ENCODE peak calls at places on chromosomes 3 and 15, in seven cellular contexts. A, X, S, Q, C, H and T are unnamed samples.

GRCh38 chr3:192005989-192006388 is 545.0 kb downstream of the PYDC2 start:
- DNase-seq in Q (no peak), C (no peak), A (no peak), X (no peak), H (no peak), S (no peak), T (no peak)

GRCh38 chr3:66098436-66098835 is 59.7 kb upstream of the MAGI1 start:
- DNase-seq in C (no peak), H (no peak), Q (no peak), S (no peak), X (no peak), A (no peak), T (no peak)

GRCh38 chr3:9615003-9615628 is 34.2 kb upstream of the MTMR14 start:
- DNase-seq in H (no peak), X (no peak), Q (no peak), S (no peak), A (no peak), C (no peak), T (no peak)

GRCh38 chr3:14810795-14811661 is 7.7 kb upstream of the FGD5 start:
- DNase-seq in A (no peak), H (no peak), Q (peak), X (no peak), S (no peak), C (peak), T (no peak)

GRCh38 chr3:38141952-38142273 is 3.5 kb downstream of the MYD88 start:
- DNase-seq in S (no peak), X (no peak), H (no peak), C (no peak), A (no peak), Q (no peak), T (no peak)

GRCh38 chr3:28151207-28151550 is 90.2 kb upstream of the CMC1 start:
- DNase-seq in H (no peak), X (no peak), S (no peak), Q (no peak), A (no peak), C (no peak), T (no peak)

GRCh38 chr3:58383904-58384303 is 49.7 kb downstream of the PDHB start:
- DNase-seq in H (no peak), X (peak), Q (no peak), A (no peak), C (no peak), S (no peak), T (no peak)

GRCh38 chr3:111809196-111809595 is 49.9 kb upstream of the PHLDB2 start:
- DNase-seq in Q (no peak), H (no peak), X (no peak), S (no peak), C (no peak), A (no peak), T (no peak)

GRCh38 chr3:114758828-114759709 is 388.0 kb downstream of the ZBTB20 start:
- DNase-seq in Q (no peak), C (no peak), A (no peak), S (no peak), X (peak), H (no peak), T (no peak)

GRCh38 chr3:141289228-141289772 is 57.7 kb downstream of the PXYLP1 start:
- DNase-seq in H (no peak), Q (no peak), X (no peak), S (no peak), A (no peak), C (no peak), T (peak)

GRCh38 chr3:141285570-141285969 is 53.9 kb downstream of the PXYLP1 start:
- DNase-seq in H (no peak), S (no peak), X (no peak), C (no peak), A (no peak), Q (no peak), T (no peak)

GRCh38 chr3:141288331-141288990 is 56.8 kb downstream of the PXYLP1 start:
- DNase-seq in H (no peak), S (no peak), Q (no peak), X (no peak), C (no peak), A (no peak), T (peak)

GRCh38 chr3:141287326-141287725 is 55.7 kb downstream of the PXYLP1 start:
- DNase-seq in A (no peak), Q (no peak), S (no peak), H (no peak), C (no peak), X (no peak), T (peak)

GRCh38 chr3:141286856-141287255 is 55.2 kb downstream of the PXYLP1 start:
- DNase-seq in Q (no peak), X (no peak), C (no peak), H (no peak), S (no peak), A (no peak), T (peak)
- TF ChIP-seq CTCF in Q (no peak), X (no peak), C (no peak), H (no peak), S (no peak), A (no peak), T (no peak)

DNA sequence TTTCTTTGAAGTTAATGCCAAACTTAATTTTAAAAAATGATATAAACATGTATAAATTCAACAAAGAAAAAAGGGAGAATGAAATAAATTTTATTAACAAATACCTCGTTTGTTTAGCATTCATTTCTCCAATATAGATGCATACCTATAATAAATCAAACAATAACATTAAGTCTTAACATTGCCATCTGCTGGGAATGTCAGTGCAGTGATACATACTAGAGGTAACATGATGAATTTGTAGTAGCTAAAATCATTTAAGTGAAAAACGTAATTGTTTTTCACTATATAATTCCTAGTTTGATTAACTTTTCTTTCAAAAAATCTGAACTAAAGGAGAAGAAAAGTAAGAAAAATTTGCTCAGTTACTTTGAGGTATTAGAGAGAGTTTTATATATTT is 340.2 kb upstream of the CBLB start:
- DNase-seq in X (no peak), C (no peak), Q (no peak), S (no peak), H (no peak), A (no peak), T (no peak)
- TF ChIP-seq CTCF in X (no peak), C (peak), Q (no peak), S (peak), H (peak), A (no peak), T (no peak)

DNA sequence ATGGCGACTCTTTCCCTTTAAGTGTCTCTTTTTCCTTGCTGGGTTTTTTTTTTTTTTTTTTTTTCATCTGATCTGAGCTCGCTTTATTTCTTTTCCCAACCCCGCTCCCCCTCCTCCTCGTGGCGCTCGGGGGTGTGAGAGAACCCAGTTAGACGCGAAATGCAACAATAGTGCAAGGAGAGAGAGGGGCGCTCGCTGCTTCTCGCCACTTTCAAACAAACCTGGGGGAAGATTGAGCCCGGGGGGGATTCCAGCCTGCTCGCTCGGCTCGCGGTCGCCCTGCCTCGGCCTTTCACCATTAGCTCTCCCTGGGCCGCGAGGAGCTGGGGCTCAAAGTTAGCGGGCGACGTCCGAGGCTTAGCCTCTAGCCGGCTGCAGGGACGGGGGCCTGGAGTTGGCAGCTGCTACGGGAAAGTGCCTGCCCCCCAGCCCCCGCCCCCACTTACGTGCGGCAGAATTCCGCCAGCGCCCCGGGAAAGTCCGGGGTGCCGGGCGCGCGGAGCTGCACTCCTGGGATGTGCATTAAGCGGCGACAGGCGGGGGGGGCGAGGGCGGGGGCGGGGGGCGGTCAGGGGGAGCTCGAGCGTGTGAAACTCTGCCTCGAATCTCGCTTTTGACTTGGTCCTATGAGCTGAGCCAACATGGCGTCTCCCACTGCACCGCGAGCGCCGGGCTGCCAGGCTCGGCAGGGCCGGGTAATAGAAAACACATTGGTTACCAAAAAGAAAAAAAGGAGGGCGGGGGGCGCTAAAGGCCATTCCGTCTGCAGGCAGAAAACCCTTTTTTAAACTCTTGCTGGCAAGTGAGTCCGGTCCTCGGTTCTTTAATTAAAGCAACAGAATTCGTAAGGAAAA is 10.3 kb downstream of the NR2F2 start:
- DNase-seq in S (peak), X (peak), Q (peak), C (peak), H (no peak), A (peak), T (peak)
- TF ChIP-seq CTCF in S (no peak), X (no peak), Q (no peak), C (no peak), H (no peak), A (no peak), T (no peak)

GRCh38 chr15:80087104-80087503 is 27.6 kb downstream of the ZFAND6 start:
- DNase-seq in Q (no peak), C (no peak), S (no peak), A (no peak), H (no peak), X (no peak), T (no peak)
- TF ChIP-seq CTCF in Q (peak), C (peak), S (no peak), A (peak), H (no peak), X (no peak), T (no peak)

DNA sequence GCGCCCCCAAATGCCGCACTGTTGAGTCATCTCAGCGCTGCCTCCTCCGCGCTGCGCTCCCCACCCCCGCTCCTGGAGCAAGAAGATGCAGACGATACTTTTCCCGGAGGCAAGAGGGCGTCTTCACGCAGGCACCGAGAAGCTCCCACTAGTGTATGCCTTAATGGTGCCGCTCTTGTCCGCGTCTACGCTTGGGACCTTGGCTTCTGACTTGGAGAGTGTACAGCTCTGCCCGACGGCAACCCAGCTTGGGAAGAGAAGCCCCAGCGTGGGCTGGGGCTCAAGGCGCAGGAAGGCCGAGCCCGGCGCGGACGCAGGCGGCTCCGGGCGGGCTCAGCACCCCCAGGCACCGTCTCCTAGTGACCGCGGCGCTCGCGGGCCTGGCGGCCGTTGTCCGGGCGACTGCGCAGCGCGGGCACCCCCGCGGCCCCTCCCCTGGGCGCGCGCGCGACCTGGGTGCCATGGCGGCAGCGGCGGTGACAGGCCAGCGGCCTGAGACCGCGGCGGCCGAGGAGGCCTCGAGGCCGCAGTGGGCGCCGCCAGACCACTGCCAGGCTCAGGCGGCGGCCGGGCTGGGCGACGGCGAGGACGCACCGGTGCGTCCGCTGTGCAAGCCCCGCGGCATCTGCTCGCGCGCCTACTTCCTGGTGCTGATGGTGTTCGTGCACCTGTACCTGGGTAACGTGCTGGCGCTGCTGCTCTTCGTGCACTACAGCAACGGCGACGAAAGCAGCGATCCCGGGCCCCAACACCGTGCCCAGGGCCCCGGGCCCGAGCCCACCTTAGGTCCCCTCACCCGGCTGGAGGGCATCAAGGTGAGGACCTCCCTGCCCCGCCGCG is at the start of gene P4HTM:
- DNase-seq in H (peak), S (peak), Q (peak), X (peak), C (peak), A (peak), T (peak)
- TF ChIP-seq CTCF in H (peak), S (peak), Q (peak), X (no peak), C (peak), A (peak), T (no peak)